ENCODE peak calls at places on chromosomes 16 and 17, in six cellular contexts. Y is SK-MEL-5, L is hepatocyte, C is hippocampal formation, S is NCI-H446, Z is GM12865. E is an unnamed sample.

GRCh38 chr16:82027629-82028035 is 7.4 kb upstream of the HSD17B2 start:
- DNase-seq in Y (no peak), L (peak), C (no peak), S (no peak), Z (no peak), E (no peak)

GRCh38 chr17:77388384-77389306 is 247.9 kb downstream of the SEC14L1 start:
- DNase-seq in Y (no peak), L (no peak), C (no peak), S (no peak), Z (no peak), E (no peak)

GRCh38 chr16:84834403-84834772 is 14.6 kb downstream of the CRISPLD2 start:
- DNase-seq in Y (no peak), L (no peak), C (no peak), S (no peak), Z (no peak), E (no peak)

GRCh38 chr17:82588266-82589175 is 59.7 kb downstream of the WDR45B start:
- DNase-seq in Y (no peak), L (no peak), C (no peak), S (no peak), Z (no peak), E (no peak)

GRCh38 chr17:67785122-67785477 is 40.2 kb upstream of the BPTF start:
- DNase-seq in Y (no peak), L (no peak), C (no peak), S (no peak), Z (no peak), E (no peak)

GRCh38 chr16:71380831-71381230 is 22.3 kb downstream of the CALB2 start:
- DNase-seq in Y (no peak), L (no peak), C (no peak), S (no peak), Z (no peak), E (no peak)

GRCh38 chr17:4884489-4884888 is 14.8 kb upstream of the C17orf107 start:
- DNase-seq in Y (no peak), L (no peak), C (no peak), S (no peak), Z (no peak), E (no peak)

GRCh38 chr16:50466170-50466569 is 82.0 kb upstream of the NKD1 start:
- DNase-seq in Y (no peak), L (no peak), C (no peak), S (no peak), Z (no peak), E (no peak)

GRCh38 chr17:47862621-47863440 is 11.9 kb upstream of the SP6 start:
- DNase-seq in Y (no peak), L (no peak), C (no peak), S (no peak), Z (no peak), E (no peak)